ENCODE peak calls at places on chromosomes 3 and 15, in seven cellular contexts. E, O, H, B, L, R and D are unnamed samples.

GRCh38 chr3:60048447-60048848 is 998.6 kb upstream of the CFAP20DC start:
- DNase-seq in R (no peak), B (no peak), H (no peak), E (no peak), L (no peak), O (no peak), D (no peak)

GRCh38 chr3:57778499-57778898 is 22.4 kb downstream of the SLMAP start:
- DNase-seq in R (no peak), E (no peak), H (no peak), O (no peak), B (no peak), L (no peak), D (no peak)

GRCh38 chr15:68376447-68377060 is 55.4 kb downstream of the ITGA11 start:
- DNase-seq in H (no peak), B (no peak), E (no peak), O (no peak), L (no peak), R (no peak), D (no peak)

GRCh38 chr3:154294016-154294415 is 30.3 kb downstream of the DHX36 start:
- DNase-seq in R (no peak), H (no peak), O (no peak), B (no peak), L (no peak), E (no peak), D (no peak)

GRCh38 chr3:126528800-126529541 is 5.0 kb downstream of the CHST13 start:
- DNase-seq in E (peak; percentile 48), L (no peak), B (no peak), H (peak; percentile 89), R (peak; percentile 44), O (no peak), D (no peak)

GRCh38 chr3:124504332-124505059 is 225.8 kb upstream of the UMPS start:
- DNase-seq in R (no peak), E (no peak), L (peak; percentile 50), B (peak; percentile 56), O (peak; percentile 3), H (no peak), D (peak; percentile 41)

GRCh38 chr15:58551084-58551763 is 119.4 kb downstream of the LIPC start:
- DNase-seq in E (no peak), H (no peak), L (peak; percentile 33), O (no peak), R (no peak), B (no peak), D (no peak)

GRCh38 chr15:46654993-46655392 is 1020.2 kb downstream of the SQOR start:
- DNase-seq in R (no peak), L (no peak), E (no peak), O (no peak), B (no peak), H (no peak), D (no peak)

GRCh38 chr3:40620151-40620550 is 95.4 kb downstream of the ZNF621 start:
- DNase-seq in L (no peak), O (no peak), H (no peak), R (no peak), B (no peak), E (no peak), D (no peak)

GRCh38 chr15:43977072-43977884 is 150.5 kb downstream of the WDR76 start:
- DNase-seq in R (no peak), H (no peak), O (no peak), E (no peak), B (no peak), L (no peak), D (no peak)

GRCh38 chr15:26767169-26767670 is 5.6 kb downstream of the GABRB3 start:
- DNase-seq in R (no peak), H (no peak), B (no peak), O (no peak), E (peak; percentile 59), L (no peak), D (no peak)

GRCh38 chr3:12755754-12756153 is 3.3 kb downstream of the TMEM40 start:
- DNase-seq in E (no peak), O (no peak), B (no peak), H (no peak), R (no peak), L (no peak), D (no peak)

GRCh38 chr3:43770426-43771103 is 79.8 kb downstream of the ABHD5 start:
- DNase-seq in L (peak; percentile 85), O (no peak), H (peak; percentile 74), R (peak; percentile 68), B (peak; percentile 78), E (peak; percentile 79), D (no peak)

GRCh38 chr15:31179683-31180082 is 78.2 kb upstream of the TRPM1 start:
- DNase-seq in L (no peak), O (no peak), H (no peak), B (no peak), R (no peak), E (no peak), D (no peak)

GRCh38 chr15:82810863-82811421 is 1.5 kb downstream of the WHAMM start:
- DNase-seq in E (no peak), R (no peak), O (no peak), H (no peak), L (no peak), B (no peak), D (no peak)

GRCh38 chr3:3772920-3773319 is 26.3 kb upstream of the LRRN1 start:
- DNase-seq in L (no peak), R (no peak), O (no peak), H (no peak), E (no peak), B (no peak), D (no peak)

GRCh38 chr15:32677238-32677750 is 35.8 kb downstream of the SCG5 start:
- DNase-seq in B (no peak), O (no peak), H (peak; percentile 41), L (no peak), E (peak; percentile 85), R (no peak), D (no peak)

GRCh38 chr3:191047930-191048329 is 151.1 kb upstream of the OSTN start:
- DNase-seq in O (no peak), H (no peak), R (no peak), B (no peak), L (no peak), E (no peak), D (no peak)

GRCh38 chr15:67882487-67883227 is 42.8 kb upstream of the RNU6-1 start:
- DNase-seq in E (peak; percentile 83), H (no peak), B (no peak), L (no peak), O (no peak), R (no peak), D (no peak)

GRCh38 chr3:49460188-49460885 is 9.7 kb upstream of the DAG1 start:
- DNase-seq in R (no peak), B (no peak), O (no peak), H (no peak), L (no peak), E (no peak), D (no peak)

GRCh38 chr3:106030620-106030945 is 161.8 kb upstream of the CBLB start:
- DNase-seq in B (no peak), R (no peak), O (no peak), L (no peak), H (no peak), E (no peak), D (peak; percentile 8)

GRCh38 chr15:29094711-29095110 is 174.9 kb downstream of the NSMCE3 start:
- DNase-seq in R (no peak), O (no peak), H (no peak), B (no peak), L (peak; percentile 8), E (no peak), D (no peak)

GRCh38 chr3:16529264-16529663 is 15.8 kb upstream of the RFTN1 start:
- DNase-seq in E (no peak), B (no peak), L (no peak), O (no peak), H (no peak), R (no peak), D (no peak)
- TF ChIP-seq CTCF in E (no peak), B (no peak), L (no peak), O (no peak), H (no peak), R (no peak), D (no peak)

GRCh38 chr3:63960048-63960711 is 48.0 kb upstream of the SCAANT1 start:
- DNase-seq in O (no peak), L (peak; percentile 40), R (no peak), B (no peak), E (peak; percentile 60), H (no peak), D (peak; percentile 68)
- H3K4me3 ChIP-seq in O (peak overlapping the region; percentile 21), L (peak overlapping the region; percentile 47), R (peak overlapping the region; percentile 19), B (no peak overlapping the region), E (peak overlapping the region; percentile 36), H (no peak overlapping the region), D (peak overlapping the region; percentile 9)

GRCh38 chr3:172275586-172275985 is 172.7 kb downstream of the GHSR start:
- DNase-seq in E (no peak), H (no peak), R (no peak), O (no peak), L (no peak), B (no peak), D (no peak)

GRCh38 chr3:172273378-172273777 is 174.9 kb downstream of the GHSR start:
- DNase-seq in H (no peak), E (no peak), L (no peak), B (no peak), R (no peak), O (no peak), D (no peak)

GRCh38 chr3:172274906-172275305 is 173.3 kb downstream of the GHSR start:
- DNase-seq in R (no peak), O (no peak), L (no peak), B (no peak), E (no peak), H (no peak), D (no peak)

GRCh38 chr3:172277151-172277652 is 171.1 kb downstream of the GHSR start:
- DNase-seq in E (no peak), R (no peak), L (no peak), H (no peak), B (no peak), O (no peak), D (no peak)

DNA sequence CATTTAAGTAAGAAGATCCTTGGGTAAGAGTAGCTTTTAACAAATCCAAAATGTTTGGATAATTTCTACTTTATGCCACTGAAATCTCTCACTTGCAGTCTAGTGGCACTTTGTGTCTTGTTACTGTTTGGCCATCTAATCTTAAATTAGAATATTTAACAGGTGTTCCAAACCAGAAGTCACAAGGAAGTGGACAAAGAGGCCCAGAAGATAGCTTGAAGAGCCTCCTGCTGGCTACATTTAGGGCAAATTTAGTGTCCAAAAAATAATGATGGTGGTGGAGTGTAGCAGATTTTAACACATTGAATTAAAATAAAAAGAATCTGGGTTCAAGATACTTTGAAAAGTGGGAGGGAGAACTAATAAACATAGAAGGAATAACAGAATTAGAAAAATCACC is 172.2 kb downstream of the GHSR start:
- DNase-seq in R (no peak), B (no peak), L (no peak), E (no peak), H (no peak), O (no peak), D (no peak)
- TF ChIP-seq CTCF in R (no peak), B (no peak), L (no peak), E (no peak), H (no peak), O (peak; percentile 14), D (no peak)

DNA sequence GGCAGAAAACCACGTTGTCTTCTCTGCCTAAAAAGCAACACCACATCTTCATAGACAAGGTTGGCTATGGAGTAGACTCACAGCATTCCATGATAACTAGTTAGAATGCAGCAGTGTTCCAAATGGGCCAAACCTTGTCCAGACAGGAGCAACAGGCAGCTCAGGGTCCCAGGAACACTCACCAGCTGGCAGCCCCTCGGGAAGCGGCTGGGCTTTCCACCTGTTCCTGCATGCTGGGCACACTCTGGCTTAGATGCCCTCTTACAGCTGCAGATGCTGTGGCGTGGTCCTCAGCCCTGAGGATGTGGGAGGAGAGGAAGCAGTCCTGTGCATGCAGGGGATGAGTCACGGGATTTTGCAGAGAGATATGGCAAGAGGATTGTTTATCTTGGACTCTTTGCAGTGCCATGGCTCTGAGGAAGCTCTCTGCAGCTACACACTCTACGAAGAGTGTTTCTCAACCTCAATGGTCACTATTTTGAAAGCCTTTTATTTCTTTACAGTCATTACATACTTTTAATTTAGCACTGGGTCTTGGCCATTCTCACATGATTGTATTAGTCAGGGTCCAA is 11.3 kb downstream of the NRROS start:
- DNase-seq in R (no peak), O (peak; percentile 90), L (peak; percentile 75), B (peak; percentile 42), H (peak; percentile 84), E (peak; percentile 64), D (peak; percentile 95)
- H3K4me3 ChIP-seq in R (no peak overlapping the region), O (no peak overlapping the region), L (no peak overlapping the region), B (no peak overlapping the region), H (no peak overlapping the region), E (no peak overlapping the region), D (no peak overlapping the region)